ENCODE peak calls at places on chromosomes 16 and 17, in four cellular contexts. One of them, this sample, is unnamed.

GRCh38 chr16:57639172-57639571 is 10.7 kb downstream of the ADGRG1 start:
- DNase-seq in memory B cell: no peak
- DNase-seq in left colon: no peak
- DNase-seq in T-helper 2 cell: no peak
- DNase-seq in this sample: peak

GRCh38 chr17:7583253-7584109 is at the start of gene MPDU1:
- DNase-seq in memory B cell: peak
- DNase-seq in T-helper 2 cell: peak
- DNase-seq in left colon: peak
- DNase-seq in this sample: peak

GRCh38 chr16:35409503-35409902 is 1950.1 kb downstream of the TP53TG3F start:
- DNase-seq in T-helper 2 cell: no peak
- DNase-seq in memory B cell: no peak
- DNase-seq in left colon: no peak
- DNase-seq in this sample: no peak

GRCh38 chr17:81483085-81483861 is 29.3 kb downstream of the ACTG1 start:
- DNase-seq in memory B cell: peak
- DNase-seq in left colon: peak
- DNase-seq in T-helper 2 cell: no peak
- DNase-seq in this sample: peak

GRCh38 chr17:42251115-42251514 is 25.1 kb downstream of the STAT5B start:
- DNase-seq in left colon: no peak
- DNase-seq in memory B cell: no peak
- DNase-seq in T-helper 2 cell: no peak
- DNase-seq in this sample: no peak

GRCh38 chr17:2566056-2566455 is 27.4 kb upstream of the PAFAH1B1 start:
- DNase-seq in memory B cell: no peak
- DNase-seq in T-helper 2 cell: no peak
- DNase-seq in left colon: no peak
- DNase-seq in this sample: no peak

GRCh38 chr16:17321824-17322223 is 148.9 kb downstream of the XYLT1 start:
- DNase-seq in memory B cell: no peak
- DNase-seq in left colon: no peak
- DNase-seq in T-helper 2 cell: no peak
- DNase-seq in this sample: no peak

GRCh38 chr16:84115919-84116719 is 623 bp downstream of the MBTPS1 start:
- DNase-seq in memory B cell: no peak
- DNase-seq in left colon: peak
- DNase-seq in T-helper 2 cell: peak
- DNase-seq in this sample: no peak

GRCh38 chr17:51351890-51352289 is 91.5 kb downstream of the UTP18 start:
- DNase-seq in T-helper 2 cell: no peak
- DNase-seq in left colon: no peak
- DNase-seq in memory B cell: no peak
- DNase-seq in this sample: no peak

GRCh38 chr17:35214631-35215273 is 20.6 kb upstream of the SLC35G3 start:
- DNase-seq in left colon: no peak
- DNase-seq in T-helper 2 cell: no peak
- DNase-seq in memory B cell: no peak
- DNase-seq in this sample: no peak

GRCh38 chr16:15960124-15960971 is 10.9 kb downstream of the ABCC1 start:
- DNase-seq in memory B cell: no peak
- DNase-seq in T-helper 2 cell: no peak
- DNase-seq in left colon: no peak
- DNase-seq in this sample: no peak

This sample was measured in WTC11.